ENCODE peak calls at places on chromosomes 5 and 9, in six cellular contexts. P is SK-N-SH, K is A549, M is transverse colon, Z is stomach, D is tibial nerve. N is an unnamed sample.

GRCh38 chr9:22009563-22009867 is 410 bp upstream of the CDKN2B start:
- DNase-seq in D (no peak), M (no peak), P (no peak), Z (no peak), K (no peak), N (no peak)

GRCh38 chr5:52878671-52879070 is 91.0 kb downstream of the ITGA1 start:
- DNase-seq in Z (no peak), P (no peak), K (no peak), D (no peak), M (no peak), N (no peak)

GRCh38 chr9:129352157-129352870 is 174.3 kb upstream of the IER5L start:
- DNase-seq in P (peak), M (no peak), D (no peak), K (no peak), Z (no peak), N (no peak)

GRCh38 chr5:178381206-178381605 is 148.6 kb upstream of the PHYKPL start:
- DNase-seq in P (no peak), M (no peak), K (no peak), Z (no peak), D (no peak), N (no peak)

GRCh38 chr9:80789831-80790230 is 899.5 kb downstream of the TLE1 start:
- DNase-seq in P (no peak), K (no peak), M (no peak), Z (no peak), D (no peak), N (no peak)

GRCh38 chr5:114504560-114504959 is 142.7 kb downstream of the KCNN2 start:
- DNase-seq in K (no peak), Z (no peak), P (no peak), D (no peak), M (no peak), N (peak)

GRCh38 chr9:69658987-69659677 is 13.0 kb downstream of the APBA1 start:
- DNase-seq in D (no peak), P (no peak), Z (no peak), K (no peak), M (no peak), N (no peak)

GRCh38 chr5:79567926-79568549 is 44.2 kb upstream of the TENT2 start:
- DNase-seq in P (no peak), M (no peak), D (no peak), K (no peak), Z (no peak), N (no peak)

GRCh38 chr9:6014668-6015270 is 655 bp downstream of the RANBP6 start:
- DNase-seq in K (peak), P (no peak), Z (no peak), D (no peak), M (no peak), N (no peak)

GRCh38 chr5:178420424-178420823 is 169.8 kb downstream of the COL23A1 start:
- DNase-seq in K (no peak), M (no peak), Z (no peak), P (peak), D (no peak), N (no peak)

GRCh38 chr5:115472601-115473000 is 72.0 kb downstream of the FEM1C start:
- DNase-seq in D (no peak), K (no peak), M (no peak), P (no peak), Z (no peak), N (no peak)

GRCh38 chr9:38144421-38144820 is 75.4 kb upstream of the SHB start:
- DNase-seq in K (no peak), P (peak), Z (no peak), M (no peak), D (no peak), N (no peak)

GRCh38 chr5:5658226-5658625 is 235.7 kb downstream of the ICE1 start:
- DNase-seq in D (no peak), P (no peak), K (peak), Z (no peak), M (peak), N (peak)

GRCh38 chr5:127439544-127440096 is 77.8 kb upstream of the PRRC1 start:
- DNase-seq in Z (no peak), K (no peak), M (no peak), P (no peak), D (no peak), N (no peak)

GRCh38 chr9:137612741-137613142 is 6.1 kb upstream of the EHMT1 start:
- DNase-seq in Z (no peak), M (no peak), P (no peak), D (no peak), K (no peak), N (peak)

GRCh38 chr9:27990524-27990923 is 417.2 kb upstream of the C9orf72 start:
- DNase-seq in Z (no peak), K (no peak), M (no peak), D (no peak), P (no peak), N (no peak)

GRCh38 chr5:140420226-140420570 is 18.6 kb downstream of the ANKHD1 start:
- DNase-seq in K (no peak), D (no peak), P (no peak), M (no peak), Z (no peak), N (no peak)

GRCh38 chr5:120174089-120174488 is 290.0 kb upstream of the PRR16 start:
- DNase-seq in Z (no peak), P (no peak), M (no peak), K (no peak), D (no peak), N (no peak)

GRCh38 chr9:129676970-129677369 is 11.5 kb downstream of the PRRX2 start:
- DNase-seq in M (no peak), K (no peak), D (no peak), P (peak), Z (no peak), N (no peak)

GRCh38 chr9:135513351-135513846 is 7.8 kb upstream of the LCN1 start:
- DNase-seq in P (no peak), K (no peak), D (no peak), Z (peak), M (no peak), N (peak)

GRCh38 chr9:135512241-135512603 is 9.0 kb upstream of the LCN1 start:
- DNase-seq in Z (no peak), M (no peak), D (no peak), P (no peak), K (no peak), N (no peak)

GRCh38 chr9:135514342-135515082 is 6.7 kb upstream of the LCN1 start:
- DNase-seq in P (no peak), K (no peak), M (no peak), D (no peak), Z (peak), N (no peak)

GRCh38 chr9:135515083-135515511 is 6.1 kb upstream of the LCN1 start:
- DNase-seq in Z (peak), D (no peak), P (no peak), M (no peak), K (no peak), N (peak)

GRCh38 chr9:135512904-135513303 is 8.3 kb upstream of the LCN1 start:
- DNase-seq in M (no peak), Z (no peak), K (no peak), P (no peak), D (no peak), N (peak)
- TF ChIP-seq EP300 in M (no peak), Z (no peak), K (no peak), P (no peak), D (no peak), N (no peak)

GRCh38 chr5:14035859-14036440 is 91.5 kb upstream of the DNAH5 start:
- DNase-seq in P (no peak), Z (no peak), K (peak), M (peak), D (no peak), N (no peak)
- TF ChIP-seq EP300 in P (peak), Z (no peak), K (peak), M (no peak), D (peak), N (no peak)

DNA sequence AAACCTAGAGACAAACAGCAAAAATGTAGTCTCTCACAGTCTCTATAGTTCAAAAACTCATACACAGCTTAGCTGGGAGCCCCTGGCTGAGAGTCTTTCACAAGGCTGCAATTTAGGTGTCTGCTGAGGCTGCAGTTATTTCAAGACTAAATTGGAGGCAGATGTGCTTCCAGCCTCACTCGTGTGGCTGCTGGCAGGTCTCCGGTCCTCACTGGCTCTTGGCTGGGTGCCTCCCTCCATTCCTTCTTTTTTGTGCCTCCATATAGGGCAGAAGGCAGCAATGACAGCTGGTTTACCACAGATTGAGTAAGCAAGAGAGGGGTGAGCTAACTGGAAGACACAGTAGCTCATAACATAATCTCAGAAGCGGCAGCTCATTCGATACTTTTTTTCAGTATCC is 2167.7 kb upstream of the WWC1 start:
- DNase-seq in P (peak), K (no peak), M (no peak), D (no peak), Z (no peak), N (no peak)
- TF ChIP-seq EP300 in P (no peak), K (no peak), M (no peak), D (no peak), Z (no peak), N (no peak)

DNA sequence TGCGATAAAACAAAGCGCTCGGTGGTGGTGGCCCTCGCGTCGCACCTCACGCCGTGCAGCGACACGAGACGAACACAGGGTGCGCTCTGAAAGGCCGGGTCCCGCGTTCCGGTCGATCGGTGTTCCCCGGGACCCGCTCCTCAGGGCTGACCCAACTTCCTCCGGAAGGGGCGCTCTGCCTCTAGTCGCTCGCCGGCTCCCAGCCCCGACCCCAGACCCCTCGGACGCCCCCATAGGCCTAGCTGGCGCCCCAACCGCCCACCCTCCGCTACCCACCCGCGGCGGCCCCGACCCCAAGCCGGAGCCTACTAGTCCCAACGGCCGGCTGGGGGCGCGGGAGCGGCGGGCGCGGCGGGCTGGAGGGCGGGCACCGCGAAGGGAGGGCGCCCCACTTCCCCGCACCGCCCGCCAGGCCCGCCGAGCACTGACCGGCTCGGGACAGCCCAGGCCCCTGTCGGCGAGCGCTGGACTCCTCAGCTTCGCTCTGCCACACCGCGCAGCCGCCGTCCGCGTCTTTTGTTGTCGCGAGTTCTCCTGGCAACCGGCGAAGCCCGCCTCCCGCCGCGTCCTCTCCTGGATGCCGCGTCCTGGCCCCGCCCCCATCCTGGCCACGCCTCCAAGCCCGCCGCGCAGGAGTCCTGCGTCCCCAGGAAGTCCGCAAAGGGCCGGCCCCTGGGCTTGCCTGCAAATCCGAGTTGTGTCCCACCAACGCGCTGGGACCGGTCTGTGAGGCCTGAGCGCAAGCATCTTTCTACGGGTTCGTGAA is at the start of gene KIF27:
- DNase-seq in P (peak), K (peak), M (peak), D (peak), Z (peak), N (peak)
- TF ChIP-seq EP300 in P (no peak), K (no peak), M (no peak), D (peak), Z (no peak), N (no peak)

GRCh38 chr5:60350794-60351193 is 349.2 kb downstream of the DEPDC1B start:
- DNase-seq in K (no peak), D (no peak), M (peak), Z (peak), P (no peak), N (no peak)
- TF ChIP-seq EP300 in K (no peak), D (no peak), M (no peak), Z (no peak), P (no peak), N (no peak)

GRCh38 chr5:141637266-141637692 is 482 bp downstream of the RELL2 start:
- DNase-seq in D (no peak), P (peak), M (peak), K (no peak), Z (peak), N (peak)
- TF ChIP-seq EP300 in D (no peak), P (no peak), M (no peak), K (no peak), Z (no peak), N (no peak)

GRCh38 chr5:32165597-32165996 is 8.5 kb downstream of the GOLPH3 start:
- DNase-seq in P (no peak), K (no peak), D (no peak), Z (no peak), M (no peak), N (no peak)

GRCh38 chr5:32163785-32164184 is 10.3 kb downstream of the GOLPH3 start:
- DNase-seq in Z (no peak), M (no peak), D (no peak), P (no peak), K (no peak), N (no peak)

GRCh38 chr5:32172908-32173393 is 1.2 kb downstream of the GOLPH3 start:
- DNase-seq in Z (no peak), M (no peak), P (no peak), K (no peak), D (no peak), N (no peak)

GRCh38 chr5:32170303-32171170 is 3.6 kb downstream of the GOLPH3 start:
- DNase-seq in K (peak), Z (no peak), P (peak), D (no peak), M (no peak), N (no peak)

DNA sequence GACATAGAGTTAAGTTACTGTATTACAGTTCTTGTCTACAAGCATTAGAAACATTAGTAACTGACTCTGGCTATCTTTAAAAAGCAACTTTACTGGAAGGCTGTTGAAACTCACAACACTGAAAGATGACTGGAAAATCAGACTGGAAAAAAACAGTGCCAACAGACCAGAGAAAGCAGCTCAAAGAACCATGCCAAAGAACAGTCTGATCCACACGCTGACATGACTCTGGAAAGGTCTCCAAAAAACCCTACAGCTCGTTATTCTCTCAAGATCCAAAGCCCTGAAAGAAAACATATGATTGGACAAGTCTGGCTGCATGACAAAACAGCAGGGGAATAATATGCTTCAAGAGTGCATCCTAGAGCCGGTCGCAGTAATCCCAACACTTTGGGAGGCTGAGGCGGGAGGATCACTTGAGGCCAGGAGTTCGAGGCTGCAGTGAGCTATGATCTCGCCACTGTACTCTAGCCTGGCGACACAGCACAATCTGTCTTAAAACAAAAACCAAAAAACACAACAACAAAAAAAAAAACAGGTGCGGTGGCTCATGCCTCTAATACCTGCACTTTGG is 5.6 kb downstream of the GOLPH3 start:
- DNase-seq in P (no peak), M (no peak), K (no peak), Z (no peak), D (no peak), N (no peak)
- TF ChIP-seq EP300 in P (no peak), M (peak), K (no peak), Z (no peak), D (peak), N (no peak)

GRCh38 chr5:57802131-57802530 is 319.5 kb upstream of the ACTBL2 start:
- DNase-seq in Z (no peak), P (no peak), M (no peak), D (no peak), K (no peak), N (no peak)

GRCh38 chr5:57805732-57806131 is 323.1 kb upstream of the ACTBL2 start:
- DNase-seq in D (no peak), P (no peak), Z (no peak), M (no peak), K (no peak), N (no peak)

GRCh38 chr5:57805170-57805569 is 322.6 kb upstream of the ACTBL2 start:
- DNase-seq in P (no peak), K (no peak), Z (no peak), M (no peak), D (no peak), N (no peak)

GRCh38 chr5:57804500-57804899 is 321.9 kb upstream of the ACTBL2 start:
- DNase-seq in P (no peak), D (no peak), Z (no peak), K (no peak), M (no peak), N (no peak)

DNA sequence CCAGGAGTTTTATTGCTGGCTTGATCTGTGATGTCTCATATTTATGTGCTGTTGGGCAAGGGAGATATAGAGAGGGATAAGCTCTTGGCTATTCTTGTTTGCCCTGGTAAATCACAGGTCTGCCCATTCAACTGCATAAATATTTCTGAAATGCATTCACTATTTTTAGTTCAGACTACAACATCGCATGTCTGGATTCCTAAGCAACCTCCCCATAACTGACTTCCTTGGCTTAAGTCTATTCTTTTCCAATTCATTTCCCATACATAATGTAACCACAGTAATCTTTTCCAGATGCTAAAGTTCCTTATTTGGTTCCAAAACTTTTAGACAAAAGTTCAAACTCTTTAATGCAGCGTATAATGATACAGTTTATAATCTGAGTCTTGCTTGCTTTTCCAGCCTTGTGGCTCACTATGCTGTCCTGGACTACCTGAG is 321.4 kb upstream of the ACTBL2 start:
- DNase-seq in K (no peak), M (no peak), P (no peak), D (no peak), Z (no peak), N (no peak)
- TF ChIP-seq EP300 in K (no peak), M (no peak), P (peak), D (no peak), Z (no peak), N (no peak)